ENCODE peak calls at places on chromosomes 7 and 10, in six cellular contexts. A, I, R, S, E and W are unnamed samples.

GRCh38 chr7:13532028-13532753 is 457.3 kb downstream of the ETV1 start:
- DNase-seq in A (no peak), I (no peak), R (no peak), S (no peak), E (peak), W (no peak)

GRCh38 chr7:23247602-23248335 is 1.2 kb downstream of the GPNMB start:
- DNase-seq in A (no peak), I (no peak), R (peak), S (no peak), E (no peak), W (no peak)

GRCh38 chr10:89829887-89830269 is 128.5 kb downstream of the KIF20B start:
- DNase-seq in A (no peak), I (no peak), R (no peak), S (no peak), E (no peak), W (no peak)

GRCh38 chr7:117808273-117808868 is 64.9 kb downstream of the CTTNBP2 start:
- DNase-seq in A (no peak), I (no peak), R (no peak), S (no peak), E (no peak), W (no peak)

GRCh38 chr7:116122972-116123595 is 87.3 kb upstream of the TES start:
- DNase-seq in A (no peak), I (no peak), R (peak), S (peak), E (peak), W (peak)

GRCh38 chr7:26280097-26280496 is 11.6 kb upstream of the SNX10 start:
- DNase-seq in A (no peak), I (no peak), R (no peak), S (no peak), E (no peak), W (no peak)

GRCh38 chr7:106231856-106232490 is 52.8 kb downstream of the NAMPT start:
- DNase-seq in A (no peak), I (no peak), R (no peak), S (no peak), E (no peak), W (no peak)

GRCh38 chr10:69730251-69731156 is 71.2 kb upstream of the COL13A1 start:
- DNase-seq in A (no peak), I (no peak), R (no peak), S (no peak), E (peak), W (no peak)

GRCh38 chr10:96614515-96614914 is 27.7 kb upstream of the TM9SF3 start:
- DNase-seq in A (no peak), I (peak), R (no peak), S (peak), E (peak), W (peak)

GRCh38 chr10:113820507-113820906 is 33.4 kb downstream of the DCLRE1A start:
- DNase-seq in A (no peak), I (peak), R (peak), S (peak), E (peak), W (peak)

GRCh38 chr7:20201380-20201779 is 15.8 kb downstream of the MACC1 start:
- DNase-seq in A (no peak), I (no peak), R (peak), S (no peak), E (no peak), W (no peak)

GRCh38 chr7:46291601-46292150 is 370.6 kb upstream of the IGFBP3 start:
- DNase-seq in A (peak), I (no peak), R (no peak), S (no peak), E (no peak), W (no peak)

GRCh38 chr10:33325929-33326328 is 8.5 kb downstream of the NRP1 start:
- DNase-seq in A (no peak), I (no peak), R (no peak), S (no peak), E (no peak), W (no peak)

GRCh38 chr7:149772236-149772820 is 1.1 kb downstream of the ZNF467 start:
- DNase-seq in A (no peak), I (peak), R (peak), S (no peak), E (peak), W (no peak)

GRCh38 chr7:155527664-155528063 is 18.7 kb downstream of the CNPY1 start:
- DNase-seq in A (no peak), I (no peak), R (no peak), S (no peak), E (no peak), W (no peak)

GRCh38 chr10:45154481-45154880 is 153.8 kb downstream of the ZNF22 start:
- DNase-seq in A (no peak), I (no peak), R (no peak), S (no peak), E (no peak), W (no peak)

GRCh38 chr7:101168412-101169049 is 3.2 kb upstream of the VGF start:
- DNase-seq in A (no peak), I (peak), R (peak), S (no peak), E (no peak), W (no peak)

GRCh38 chr10:123642293-123642692 is 23.9 kb upstream of the GPR26 start:
- DNase-seq in A (no peak), I (no peak), R (peak), S (no peak), E (peak), W (no peak)

GRCh38 chr10:77430530-77430929 is 207.1 kb downstream of the KCNMA1 start:
- DNase-seq in A (no peak), I (no peak), R (no peak), S (no peak), E (no peak), W (no peak)

GRCh38 chr10:118564652-118565051 is 30.8 kb downstream of the PRLHR start:
- DNase-seq in A (no peak), I (no peak), R (peak), S (no peak), E (peak), W (no peak)

GRCh38 chr7:124275411-124275810 is 242.5 kb upstream of the TMEM229A start:
- DNase-seq in A (no peak), I (no peak), R (peak), S (no peak), E (no peak), W (no peak)

DNA sequence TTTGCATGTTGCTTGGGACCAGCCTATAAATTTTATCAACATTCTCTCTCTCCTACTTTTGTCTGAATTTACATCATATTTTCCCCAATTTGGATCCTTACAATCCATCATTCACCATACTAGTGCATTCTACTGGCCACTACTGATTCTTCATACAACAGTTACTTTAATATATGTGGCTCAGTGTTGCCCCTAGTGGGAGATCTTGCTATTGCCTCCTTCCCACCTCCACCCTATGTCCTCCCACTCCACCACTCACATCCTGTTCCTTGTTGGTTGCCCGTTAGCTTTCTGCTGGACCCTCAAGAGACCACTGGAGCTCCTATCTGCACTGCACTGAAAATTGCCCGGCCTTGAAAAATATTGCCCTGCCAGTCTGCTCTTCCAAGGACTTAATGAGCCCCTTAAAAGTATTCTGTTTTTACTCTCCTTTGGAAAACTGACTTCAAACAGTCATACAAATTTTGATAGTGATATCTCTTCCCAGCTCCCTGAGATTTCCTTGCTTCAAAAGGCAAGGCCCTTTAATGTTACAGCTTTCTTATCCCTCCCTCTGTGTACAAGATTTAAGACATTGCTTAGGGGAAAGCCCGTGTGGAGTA is 243.2 kb upstream of the TMEM229A start:
- DNase-seq in A (no peak), I (peak), R (peak), S (peak), E (peak), W (peak)
- TF ChIP-seq CTCF in A (peak), I (peak), R (peak), S (peak), E (peak), W (peak)

GRCh38 chr10:110279062-110279986 is 25.4 kb downstream of the SMNDC1 start:
- DNase-seq in A (peak), I (peak), R (peak), S (peak), E (peak), W (peak)
- H3K4me2 ChIP-seq in A (peak), I (no peak), R (no peak), S (peak), E (no peak), W (peak)

GRCh38 chr10:24480447-24480846 is 243.2 kb downstream of the ARHGAP21 start:
- DNase-seq in A (no peak), I (no peak), R (no peak), S (no peak), E (no peak), W (no peak)

GRCh38 chr10:24477925-24478324 is 245.8 kb downstream of the ARHGAP21 start:
- DNase-seq in A (no peak), I (no peak), R (no peak), S (no peak), E (no peak), W (no peak)

GRCh38 chr10:24483701-24484100 is 240.0 kb downstream of the ARHGAP21 start:
- DNase-seq in A (no peak), I (no peak), R (peak), S (peak), E (no peak), W (no peak)

GRCh38 chr10:24479806-24480205 is 243.9 kb downstream of the ARHGAP21 start:
- DNase-seq in A (no peak), I (no peak), R (no peak), S (no peak), E (no peak), W (no peak)

DNA sequence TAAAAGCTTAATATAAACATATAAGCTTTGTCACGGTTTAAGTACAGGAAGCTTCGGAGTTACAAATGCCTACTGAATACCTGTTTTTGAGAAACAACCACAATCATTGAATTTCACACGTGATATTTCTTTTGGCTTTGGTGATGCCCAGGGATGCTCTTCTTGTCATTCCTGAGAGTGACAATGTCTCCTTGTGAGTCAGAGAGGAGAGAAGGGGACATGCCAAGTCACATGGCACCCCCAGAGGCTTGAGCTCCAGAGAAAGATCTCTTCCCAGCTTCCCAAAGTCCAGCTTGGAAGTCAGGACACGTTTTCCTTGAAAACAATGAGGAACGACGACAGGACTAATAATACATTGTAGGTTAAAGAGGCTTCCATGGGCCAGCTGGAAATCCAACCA is 242.4 kb downstream of the ARHGAP21 start:
- DNase-seq in A (no peak), I (no peak), R (no peak), S (no peak), E (no peak), W (no peak)
- TF ChIP-seq POLR2AphosphoS5 in A (no peak), I (no peak), R (no peak), S (no peak), E (no peak), W (no peak)

GRCh38 chr7:99098824-99099498 is 44.9 kb downstream of the SMURF1 start:
- DNase-seq in A (no peak), I (no peak), R (peak), S (peak), E (no peak), W (no peak)
- TF ChIP-seq CTCF in A (no peak), I (no peak), R (no peak), S (no peak), E (no peak), W (no peak)

GRCh38 chr10:49189422-49189821 is 1.2 kb upstream of the TMEM273 start:
- DNase-seq in A (no peak), I (no peak), R (no peak), S (no peak), E (no peak), W (no peak)

GRCh38 chr10:49187044-49187484 is 1.1 kb downstream of the TMEM273 start:
- DNase-seq in A (no peak), I (no peak), R (no peak), S (no peak), E (no peak), W (peak)

GRCh38 chr10:49187950-49188761 is at the start of gene TMEM273:
- DNase-seq in A (peak), I (peak), R (no peak), S (no peak), E (no peak), W (peak)

GRCh38 chr10:49194212-49194920 is 6.2 kb upstream of the TMEM273 start:
- DNase-seq in A (no peak), I (no peak), R (no peak), S (no peak), E (no peak), W (peak)

GRCh38 chr10:49191349-49191748 is 3.2 kb upstream of the TMEM273 start:
- DNase-seq in A (no peak), I (no peak), R (no peak), S (no peak), E (no peak), W (no peak)
- H3K4me2 ChIP-seq in A (no peak), I (no peak), R (no peak), S (no peak), E (no peak), W (no peak)

DNA sequence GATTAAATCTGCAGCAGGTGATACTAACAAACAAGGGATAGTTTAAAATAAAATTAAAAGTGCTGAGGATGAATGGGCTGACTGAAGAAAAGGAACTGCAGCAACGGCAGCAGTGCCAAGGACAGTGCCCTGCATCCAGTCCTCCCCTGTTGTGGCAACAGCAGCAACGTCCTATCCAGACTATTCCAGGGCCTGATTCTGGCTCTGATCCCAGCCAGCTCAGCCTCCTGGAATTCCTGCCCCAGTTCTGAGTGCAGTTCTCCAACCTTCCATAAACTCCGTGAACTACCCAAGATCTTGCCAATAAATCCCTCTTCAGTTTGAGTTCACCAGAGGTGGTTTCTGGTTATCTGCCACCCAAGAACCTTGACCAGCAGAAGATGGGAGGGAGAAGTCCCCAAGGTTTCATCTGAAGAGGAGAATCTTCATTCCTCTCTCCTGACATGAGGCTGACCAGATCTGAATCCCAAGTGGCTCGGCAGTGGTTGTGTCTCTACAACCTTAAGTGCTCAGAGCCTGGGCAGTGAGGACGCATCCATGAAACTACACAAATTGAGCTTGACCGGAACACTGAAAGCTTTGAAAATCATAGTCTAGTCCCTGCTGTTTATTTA is 115.8 kb downstream of the SORBS1 start:
- DNase-seq in A (no peak), I (no peak), R (no peak), S (peak), E (no peak), W (peak)
- TF ChIP-seq POLR2AphosphoS5 in A (no peak), I (no peak), R (no peak), S (no peak), E (no peak), W (peak)

DNA sequence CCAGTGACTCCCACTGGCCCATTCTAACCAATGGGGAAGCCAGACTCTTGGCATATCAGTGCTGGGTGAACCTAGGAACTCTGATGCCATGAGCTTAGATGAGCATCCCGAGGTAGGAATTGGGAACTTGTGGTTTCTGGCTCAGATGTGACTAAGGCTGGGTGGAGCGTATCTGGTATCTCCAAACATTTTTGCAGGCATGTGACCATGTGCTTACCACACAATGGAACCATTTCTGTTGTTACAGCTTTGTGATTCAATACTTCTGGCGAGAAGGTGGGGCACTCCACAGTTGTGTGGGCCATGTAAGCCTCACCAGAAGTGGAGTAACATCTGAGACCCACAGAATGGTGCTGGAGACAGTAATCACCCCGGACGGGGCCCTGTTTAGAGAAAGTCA is 2.6 kb upstream of the AVPI1 start:
- DNase-seq in A (no peak), I (peak), R (peak), S (peak), E (no peak), W (no peak)
- TF ChIP-seq CTCF in A (no peak), I (no peak), R (no peak), S (no peak), E (no peak), W (no peak)

GRCh38 chr10:7667262-7668141 is 736 bp upstream of the ITIH5 start:
- DNase-seq in A (no peak), I (peak), R (peak), S (no peak), E (peak), W (no peak)

GRCh38 chr10:7671121-7671520 is 4.4 kb upstream of the ITIH5 start:
- DNase-seq in A (no peak), I (no peak), R (no peak), S (no peak), E (no peak), W (no peak)

GRCh38 chr10:7670157-7670556 is 3.4 kb upstream of the ITIH5 start:
- DNase-seq in A (no peak), I (no peak), R (no peak), S (no peak), E (no peak), W (no peak)

DNA sequence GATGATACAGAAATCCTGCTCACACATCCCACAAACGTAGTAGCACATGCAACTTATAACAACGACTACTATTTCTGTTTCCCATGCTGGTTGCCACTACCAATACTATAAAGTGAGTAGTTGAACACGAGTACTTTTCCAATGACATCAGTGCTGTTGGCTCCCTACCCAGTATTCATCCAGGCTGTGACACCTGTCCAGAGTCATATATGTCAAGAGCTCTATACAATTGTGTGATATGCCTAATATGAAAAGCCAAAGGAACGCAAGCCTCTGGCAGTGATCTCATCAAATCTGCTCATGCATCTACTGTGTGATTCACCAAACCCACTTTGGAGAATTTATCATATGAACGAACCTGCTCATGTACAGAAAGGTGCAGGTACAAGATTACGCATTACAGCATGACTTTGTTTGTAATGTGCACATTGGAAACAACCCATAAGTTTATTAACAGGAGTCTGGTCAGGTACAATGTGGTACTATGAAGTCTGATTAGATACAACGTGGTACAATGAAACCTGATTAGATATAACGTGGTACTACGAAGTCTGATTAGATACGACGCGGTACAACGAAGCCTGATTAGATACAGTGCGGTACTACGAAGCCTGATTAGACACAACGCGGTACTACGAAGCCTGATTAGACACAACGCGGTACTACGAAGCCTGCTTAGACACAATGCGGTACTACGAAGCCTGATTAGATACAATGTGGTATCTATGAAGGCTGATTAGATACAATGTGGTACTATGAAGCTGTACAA is 5.8 kb upstream of the ITIH5 start:
- DNase-seq in A (no peak), I (no peak), R (no peak), S (no peak), E (no peak), W (no peak)
- H3K4me2 ChIP-seq in A (no peak), I (no peak), R (no peak), S (no peak), E (no peak), W (no peak)

DNA sequence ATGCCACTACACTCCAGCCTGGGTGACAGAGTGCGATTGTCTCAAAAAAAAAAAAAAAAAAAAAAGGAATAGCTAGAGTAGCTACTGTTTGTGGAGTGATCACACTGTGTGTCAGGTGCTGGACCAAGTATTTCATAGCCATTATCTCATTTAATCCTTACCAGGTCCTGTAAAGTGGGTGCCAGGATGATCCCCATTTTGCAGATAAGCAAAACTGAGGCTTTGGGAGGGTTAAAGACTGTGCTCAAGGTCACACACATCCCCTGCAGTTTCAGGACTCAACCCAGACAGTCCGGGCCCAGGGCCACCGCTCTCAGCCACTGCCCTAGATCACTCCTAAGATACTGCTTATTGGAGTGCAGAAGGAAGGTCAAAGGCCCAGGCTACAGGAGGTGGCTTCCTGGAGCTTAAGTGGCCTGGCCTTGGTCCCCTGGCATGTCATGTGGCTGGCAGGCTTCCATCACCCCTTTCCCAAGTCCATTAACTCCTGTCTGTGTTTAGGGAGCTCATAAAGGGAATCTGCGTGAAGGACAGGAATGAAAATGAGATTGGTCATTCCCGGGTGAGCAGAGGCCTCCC is 12.4 kb upstream of the WBP1L start:
- DNase-seq in A (no peak), I (no peak), R (no peak), S (no peak), E (peak), W (no peak)
- TF ChIP-seq POLR2AphosphoS5 in A (no peak), I (no peak), R (no peak), S (no peak), E (no peak), W (no peak)

DNA sequence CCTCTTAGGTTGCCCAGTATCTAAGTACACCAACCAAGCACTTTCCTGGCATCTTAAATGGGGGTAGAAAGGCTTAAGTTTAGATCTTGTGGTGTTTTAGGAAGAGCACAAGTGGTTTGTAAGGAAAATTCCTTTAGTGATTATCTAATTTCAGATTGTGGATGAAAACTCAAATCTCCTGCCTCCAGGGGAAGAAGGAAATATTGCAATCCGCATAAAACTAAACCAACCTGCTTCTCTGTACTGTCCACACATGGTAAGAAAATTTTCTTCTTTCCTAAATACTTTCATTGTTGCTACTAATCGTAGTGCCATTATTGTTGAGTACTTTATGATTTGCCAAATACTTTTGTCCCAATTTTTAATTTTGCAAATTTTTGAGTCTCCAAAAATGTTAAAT is 31.1 kb downstream of the ACSM6 start:
- DNase-seq in A (no peak), I (no peak), R (no peak), S (no peak), E (no peak), W (no peak)
- TF ChIP-seq CTCF in A (no peak), I (no peak), R (no peak), S (no peak), E (no peak), W (no peak)